ENCODE peak calls at places on chromosomes 13 and 19, in nine cellular contexts. A, K, Z, J, T, N, H, B and L are unnamed samples.

GRCh38 chr19:14072535-14073231 is at the start of gene MISP3:
- DNase-seq in B (peak), H (no peak), A (no peak), T (peak), N (peak), J (no peak), K (peak), Z (peak), L (peak)

GRCh38 chr13:66618702-66619101 is 611.4 kb downstream of the PCDH9 start:
- DNase-seq in T (no peak), J (peak), B (no peak), K (peak), N (peak), A (no peak), H (no peak), Z (no peak), L (peak)

GRCh38 chr13:103961784-103962183 is 895.6 kb upstream of the SLC10A2 start:
- DNase-seq in K (no peak), B (no peak), T (no peak), A (peak), H (no peak), J (no peak), Z (no peak), N (no peak), L (no peak)

GRCh38 chr13:62643007-62643483 is 1227.4 kb upstream of the PCDH20 start:
- DNase-seq in A (peak), H (no peak), K (peak), B (no peak), T (no peak), N (peak), J (peak), Z (no peak), L (no peak)

GRCh38 chr19:1110809-1111640 is 7.2 kb downstream of the GPX4 start:
- DNase-seq in K (no peak), N (no peak), J (no peak), A (no peak), T (no peak), H (no peak), B (no peak), Z (no peak), L (no peak)

GRCh38 chr13:49829715-49830114 is 37.2 kb upstream of the KPNA3 start:
- DNase-seq in K (no peak), A (no peak), H (no peak), N (no peak), Z (no peak), J (no peak), T (no peak), B (no peak), L (no peak)

GRCh38 chr13:46588019-46588418 is 35.0 kb downstream of the LRCH1 start:
- DNase-seq in H (no peak), B (no peak), T (no peak), K (no peak), Z (no peak), N (no peak), J (no peak), A (no peak), L (no peak)

GRCh38 chr13:103187621-103188020 is 121.4 kb upstream of the SLC10A2 start:
- DNase-seq in H (no peak), A (no peak), B (no peak), T (no peak), K (no peak), J (no peak), N (no peak), Z (no peak), L (no peak)

GRCh38 chr13:50094615-50095293 is 79.5 kb downstream of the KCNRG start:
- DNase-seq in K (no peak), N (no peak), Z (no peak), J (peak), B (no peak), H (no peak), T (no peak), A (no peak), L (no peak)

GRCh38 chr13:89457977-89458376 is 1786.8 kb downstream of the SLITRK5 start:
- DNase-seq in K (peak), Z (no peak), H (no peak), B (no peak), A (peak), T (no peak), J (peak), N (peak), L (no peak)

GRCh38 chr19:18417250-18418033 is 1.8 kb upstream of the SSBP4 start:
- DNase-seq in A (peak), N (peak), Z (peak), B (peak), J (peak), H (no peak), T (peak), K (peak), L (peak)

GRCh38 chr13:72648513-72649065 is 78.8 kb downstream of the MZT1 start:
- DNase-seq in K (peak), H (no peak), N (peak), Z (no peak), B (no peak), A (no peak), J (no peak), T (no peak), L (peak)

GRCh38 chr19:18160792-18161690 is 8.1 kb downstream of the PIK3R2 start:
- DNase-seq in Z (peak), N (peak), K (peak), T (peak), B (peak), H (no peak), A (no peak), J (peak), L (peak)

GRCh38 chr19:58305065-58305931 is at the start of gene ERVK3-1:
- DNase-seq in Z (peak), B (peak), N (peak), H (peak), T (peak), K (peak), J (peak), A (peak), L (peak)

DNA sequence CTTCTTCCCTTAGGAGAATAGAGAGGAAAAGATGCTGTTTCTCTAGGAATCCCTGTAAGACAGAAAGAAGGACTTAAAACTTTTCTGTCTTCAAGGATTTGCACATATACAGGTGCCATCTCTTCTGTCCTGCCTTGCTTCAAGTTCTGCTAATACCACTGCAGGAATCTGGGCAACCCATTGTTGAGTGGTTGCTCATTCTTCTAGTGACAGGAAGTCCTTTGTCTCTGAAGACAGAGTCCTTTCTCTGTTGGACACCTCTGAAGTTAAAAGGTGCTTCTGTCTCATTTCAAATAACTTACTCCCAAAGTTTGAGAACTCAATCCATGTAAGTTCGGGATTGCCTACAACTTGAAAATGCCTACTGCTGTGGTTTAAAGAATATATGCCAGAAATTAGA is 114.4 kb upstream of the TMTC4 start:
- DNase-seq in A (no peak), K (no peak), B (no peak), N (no peak), T (no peak), Z (no peak), J (no peak), H (no peak), L (no peak)
- TF ChIP-seq CTCF in A (no peak), K (no peak), B (no peak), N (no peak), T (no peak), Z (no peak), J (no peak), H (no peak), L (no peak)

GRCh38 chr19:10007811-10008211 is 2.5 kb downstream of the COL5A3 start:
- DNase-seq in Z (no peak), K (peak), H (no peak), J (peak), A (peak), T (no peak), N (peak), B (no peak), L (peak)
- H3K4me3 ChIP-seq in Z (no peak), K (no peak), H (no peak), J (no peak), A (no peak), T (no peak), N (no peak), B (no peak), L (no peak)

DNA sequence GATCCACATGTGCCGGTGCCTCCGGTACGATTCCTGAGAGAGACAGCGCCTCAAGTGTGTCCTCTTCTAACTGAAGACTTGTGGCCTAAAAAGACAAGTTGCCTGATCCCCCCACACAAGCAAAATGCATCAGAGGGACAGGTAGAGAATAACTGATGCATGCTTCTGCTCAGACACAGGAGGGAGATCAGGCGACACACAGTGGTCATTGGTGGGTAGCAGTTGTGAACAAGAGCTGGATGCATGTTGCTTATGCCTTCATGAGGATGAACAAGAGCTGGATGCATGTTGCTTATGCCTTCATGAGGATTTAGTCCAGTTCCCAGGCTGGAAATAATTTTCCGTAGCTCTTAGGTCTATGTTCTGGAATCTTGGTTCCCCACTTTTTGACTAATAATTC is 505.6 kb downstream of the MYO16 start:
- DNase-seq in Z (no peak), J (peak), N (no peak), T (no peak), B (no peak), A (no peak), H (no peak), K (peak), L (no peak)
- TF ChIP-seq CTCF in Z (no peak), J (peak), N (no peak), T (no peak), B (no peak), A (peak), H (no peak), K (peak), L (peak)

GRCh38 chr19:3591876-3592613 is 6.8 kb downstream of the GIPC3 start:
- DNase-seq in A (no peak), N (no peak), J (no peak), T (no peak), H (no peak), Z (no peak), K (no peak), B (no peak), L (no peak)
- H3K4me3 ChIP-seq in A (no peak), N (no peak), J (no peak), T (no peak), H (no peak), Z (no peak), K (no peak), B (no peak), L (no peak)

GRCh38 chr13:54536112-54536511 is 1507.5 kb downstream of the OLFM4 start:
- DNase-seq in T (no peak), Z (no peak), A (no peak), B (no peak), J (no peak), K (no peak), N (no peak), H (no peak), L (no peak)
- TF ChIP-seq CTCF in T (peak), Z (no peak), A (no peak), B (no peak), J (no peak), K (no peak), N (no peak), H (no peak), L (no peak)

GRCh38 chr19:11400695-11401291 is 16.7 kb upstream of the EPOR start:
- DNase-seq in T (no peak), H (no peak), A (no peak), B (no peak), N (no peak), J (no peak), Z (no peak), K (no peak), L (no peak)

GRCh38 chr19:11401808-11402543 is 17.1 kb downstream of the RGL3 start:
- DNase-seq in N (no peak), T (no peak), Z (no peak), K (no peak), H (no peak), B (no peak), J (no peak), A (no peak), L (no peak)

GRCh38 chr19:11404588-11405258 is 14.4 kb downstream of the RGL3 start:
- DNase-seq in T (no peak), B (no peak), A (no peak), K (no peak), J (no peak), Z (no peak), H (no peak), N (no peak), L (no peak)

GRCh38 chr19:11397089-11397610 is 13.0 kb upstream of the EPOR start:
- DNase-seq in A (no peak), B (no peak), N (no peak), J (no peak), H (no peak), K (no peak), T (no peak), Z (no peak), L (no peak)

GRCh38 chr19:11399667-11400066 is 15.6 kb upstream of the EPOR start:
- DNase-seq in K (no peak), Z (no peak), J (no peak), N (no peak), A (no peak), B (no peak), T (no peak), H (no peak), L (no peak)
- H3K4me3 ChIP-seq in K (no peak), Z (no peak), J (no peak), N (no peak), A (no peak), B (no peak), T (no peak), H (no peak), L (no peak)

GRCh38 chr13:85900521-85900920 is 101.3 kb upstream of the SLITRK6 start:
- DNase-seq in H (no peak), Z (no peak), N (no peak), B (no peak), T (no peak), K (no peak), A (no peak), J (no peak), L (no peak)

GRCh38 chr13:85896516-85897450 is 97.6 kb upstream of the SLITRK6 start:
- DNase-seq in K (peak), N (no peak), J (no peak), T (no peak), H (no peak), B (no peak), Z (no peak), A (no peak), L (no peak)
- TF ChIP-seq CTCF in K (peak), N (no peak), J (no peak), T (no peak), H (no peak), B (no peak), Z (no peak), A (peak), L (no peak)

DNA sequence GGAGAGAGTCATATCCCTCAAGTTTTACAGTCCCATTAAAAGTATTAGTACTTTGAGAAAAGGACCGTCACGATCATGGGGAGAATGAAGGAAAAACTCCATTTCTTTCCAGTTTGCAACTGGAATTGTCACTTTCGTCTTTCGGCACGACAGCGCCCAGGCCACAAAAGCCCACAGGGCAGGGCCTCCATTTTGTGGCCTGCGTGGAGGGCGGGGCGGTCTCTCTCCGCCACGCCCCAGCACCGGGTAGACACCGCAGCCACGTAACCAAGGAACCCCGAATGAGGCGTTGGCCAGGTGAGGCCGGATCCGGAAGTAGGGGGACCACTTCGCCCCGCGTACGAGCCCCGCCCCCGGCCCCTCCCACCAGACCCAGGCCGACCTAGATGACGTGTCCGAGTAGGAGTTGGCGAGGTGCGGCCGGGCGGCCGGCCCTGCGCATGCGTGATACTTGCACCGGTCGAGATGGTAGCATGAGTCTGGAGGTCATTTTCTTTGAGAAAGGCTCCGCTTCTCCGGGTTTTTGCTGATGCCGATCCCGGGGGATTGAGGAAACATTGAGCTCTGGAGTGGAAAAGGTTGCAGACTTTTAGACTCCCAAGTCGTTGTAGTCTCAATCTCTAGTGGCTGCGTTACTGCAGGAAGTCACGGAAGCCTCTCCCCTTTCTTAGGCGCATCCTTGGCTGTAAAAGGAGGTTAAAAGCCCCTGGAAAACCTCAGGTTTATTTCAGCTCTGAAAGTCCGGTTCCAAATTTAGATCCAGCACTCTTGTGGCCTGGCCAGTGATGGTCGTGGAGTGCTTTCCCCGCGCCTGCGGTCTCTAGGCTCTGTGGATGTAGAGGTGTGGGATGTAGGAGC is 2.7 kb upstream of the TM9SF2 start:
- DNase-seq in H (peak), A (peak), K (peak), Z (peak), B (peak), J (peak), N (peak), T (peak), L (peak)
- H3K4me3 ChIP-seq in H (peak), A (peak), K (peak), Z (peak), B (peak), J (peak), N (peak), T (peak), L (peak)

DNA sequence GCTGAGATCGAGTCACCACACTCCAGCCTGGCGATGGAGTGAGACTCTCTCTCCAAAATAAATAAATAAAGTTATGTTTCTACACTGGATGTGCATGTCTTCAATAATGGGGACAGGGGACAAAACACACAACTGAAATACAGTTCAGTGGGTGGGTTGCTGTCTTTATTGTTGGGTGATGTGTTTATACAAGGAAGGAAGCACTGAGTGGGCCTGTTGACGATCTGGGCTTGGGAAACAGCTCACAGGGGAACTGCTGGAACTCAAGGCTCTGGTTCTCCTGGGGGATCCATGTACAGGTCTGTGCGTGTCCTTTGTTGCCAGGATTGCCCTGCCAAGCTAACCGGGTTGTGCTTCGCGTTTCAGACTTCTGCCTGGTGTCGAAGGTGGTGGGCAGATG is 18.9 kb downstream of the SPINT2 start:
- DNase-seq in T (no peak), K (no peak), N (no peak), Z (no peak), J (no peak), A (no peak), B (no peak), H (no peak), L (no peak)
- TF ChIP-seq CTCF in T (no peak), K (no peak), N (no peak), Z (no peak), J (no peak), A (no peak), B (no peak), H (no peak), L (no peak)

DNA sequence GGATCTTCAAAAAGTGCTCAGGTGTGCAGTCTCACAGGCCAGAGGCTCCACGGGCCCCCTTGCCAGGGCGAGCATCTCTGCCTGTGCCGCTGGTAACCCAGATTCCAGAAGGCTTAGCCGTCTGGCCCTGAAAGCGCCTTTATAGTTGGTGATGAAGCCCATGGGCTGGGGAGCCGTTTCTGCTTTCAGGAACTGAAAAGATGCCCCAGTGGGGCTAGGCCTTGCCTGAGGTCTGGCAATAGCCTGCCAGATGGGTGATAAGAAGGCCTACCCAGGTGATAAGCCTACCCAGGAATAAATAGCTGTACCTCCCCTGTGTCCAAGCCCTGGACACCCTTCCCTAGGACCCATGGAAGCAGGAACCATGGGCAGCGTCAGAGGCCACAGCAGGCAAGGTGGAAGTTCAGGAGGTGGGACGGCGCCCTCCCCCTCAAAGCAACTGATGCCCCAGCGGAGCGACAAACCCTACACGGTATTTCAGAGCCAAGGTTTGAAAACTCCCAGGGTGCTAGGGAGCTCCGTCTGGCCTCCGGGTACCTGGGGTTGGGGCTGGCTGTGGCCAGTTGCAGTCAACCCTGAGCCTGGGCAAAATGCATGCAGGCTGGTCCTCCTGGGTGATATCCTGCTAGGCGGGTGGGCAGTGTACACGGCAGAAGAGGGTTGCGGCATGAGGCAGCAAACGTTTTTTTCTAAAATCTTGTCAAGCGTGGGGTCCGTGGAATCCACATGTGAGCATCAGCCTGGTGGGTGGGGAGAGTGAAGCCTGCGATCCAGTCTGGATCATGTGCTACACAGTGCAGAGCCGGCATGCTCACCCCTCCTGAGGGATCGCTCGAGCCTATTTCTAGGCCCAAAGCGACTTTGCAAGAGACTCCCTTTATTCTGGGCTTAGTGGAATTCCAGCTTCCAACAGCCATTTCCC is 45.3 kb downstream of the ACTN4 start:
- DNase-seq in B (no peak), H (no peak), N (no peak), K (no peak), Z (no peak), T (no peak), J (no peak), A (no peak), L (no peak)
- H3K4me3 ChIP-seq in B (no peak), H (no peak), N (no peak), K (no peak), Z (no peak), T (no peak), J (no peak), A (no peak), L (no peak)